ENCODE peak calls at places on chromosomes 5 and 9, in nine cellular contexts. I is body of pancreas; N is activated effector memory CD4-positive, alpha-beta T cell treated with Interleukin-2 at 50 U/mL for 16 hours; M is AG04449; Y is fibroblast of mammary gland; A is cardiac septum; V is kidney; L is activated CD4-positive, alpha-beta T cell treated with anti-CD3 and anti-CD28 coated beads, Interleukin-2, amount 50 U/mL, for 4 hours; B is astrocyte of the cerebellum. F is an unnamed sample.

GRCh38 chr9:3331801-3332200 is 194.0 kb downstream of the RFX3 start:
- DNase-seq in I (peak), N (no peak), M (no peak), Y (no peak), A (no peak), V (no peak), L (no peak), B (no peak), F (no peak)

GRCh38 chr5:143234162-143234842 is 169.2 kb downstream of the NR3C1 start:
- DNase-seq in I (peak), N (no peak), M (no peak), Y (no peak), A (peak), V (no peak), L (no peak), B (no peak), F (no peak)

GRCh38 chr9:22657713-22658112 is 211.1 kb downstream of the DMRTA1 start:
- DNase-seq in I (no peak), N (no peak), M (no peak), Y (peak), A (no peak), V (no peak), L (no peak), B (no peak), F (no peak)

GRCh38 chr5:39080597-39081204 is 6.5 kb upstream of the RICTOR start:
- DNase-seq in I (peak), N (no peak), M (no peak), Y (peak), A (peak), V (no peak), L (no peak), B (no peak), F (peak)

GRCh38 chr5:124678478-124678877 is 68.0 kb downstream of the ZNF608 start:
- DNase-seq in I (no peak), N (no peak), M (no peak), Y (no peak), A (peak), V (no peak), L (no peak), B (no peak), F (no peak)

GRCh38 chr5:17180330-17180843 is 37.0 kb upstream of the BASP1 start:
- DNase-seq in I (no peak), N (no peak), M (no peak), Y (no peak), A (no peak), V (no peak), L (no peak), B (no peak), F (no peak)

GRCh38 chr5:149404746-149405549 is 25.9 kb upstream of the IL17B start:
- DNase-seq in I (no peak), N (no peak), M (peak), Y (peak), A (no peak), V (no peak), L (no peak), B (no peak), F (no peak)

GRCh38 chr5:118115791-118116190 is 872.6 kb downstream of the DTWD2 start:
- DNase-seq in I (no peak), N (no peak), M (no peak), Y (no peak), A (no peak), V (no peak), L (no peak), B (peak), F (no peak)

GRCh38 chr9:97842960-97843359 is 10.1 kb upstream of the FOXE1 start:
- DNase-seq in I (no peak), N (no peak), M (no peak), Y (no peak), A (peak), V (no peak), L (no peak), B (no peak), F (no peak)

GRCh38 chr5:116371935-116372334 is 202.7 kb downstream of the SEMA6A start:
- DNase-seq in I (no peak), N (no peak), M (no peak), Y (peak), A (no peak), V (no peak), L (no peak), B (no peak), F (no peak)

GRCh38 chr5:10623305-10623910 is 59.5 kb downstream of the ANKRD33B start:
- DNase-seq in I (no peak), N (no peak), M (no peak), Y (no peak), A (no peak), V (no peak), L (no peak), B (no peak), F (no peak)

GRCh38 chr5:54404568-54404967 is 50.9 kb upstream of the HSPB3 start:
- DNase-seq in I (no peak), N (no peak), M (no peak), Y (no peak), A (no peak), V (no peak), L (no peak), B (no peak), F (no peak)

GRCh38 chr5:160500776-160501175 is 79.1 kb downstream of the PTTG1 start:
- DNase-seq in I (peak), N (no peak), M (no peak), Y (no peak), A (no peak), V (no peak), L (no peak), B (no peak), F (no peak)

F was measured in SK-N-DZ.